ENCODE peak calls at places on chromosomes 6 and 20, in eight cellular contexts. P, A, W, N, L, I, T and U are unnamed samples.

GRCh38 chr6:105993341-105993740 is 92.8 kb upstream of the PRDM1 start:
- DNase-seq in I (no peak), W (no peak), N (no peak), A (peak), L (no peak), T (no peak), P (no peak), U (no peak)

GRCh38 chr6:1585669-1586049 is 24.1 kb upstream of the FOXC1 start:
- DNase-seq in P (no peak), L (peak), W (no peak), T (no peak), I (no peak), N (no peak), A (no peak), U (no peak)

GRCh38 chr6:15621203-15622044 is 41.4 kb downstream of the DTNBP1 start:
- DNase-seq in L (no peak), I (peak), W (no peak), T (peak), P (peak), N (peak), A (peak), U (no peak)

GRCh38 chr20:57175397-57176010 is 90.9 kb downstream of the BMP7 start:
- DNase-seq in T (no peak), N (no peak), P (no peak), W (no peak), L (no peak), I (no peak), A (no peak), U (no peak)

GRCh38 chr6:163030980-163031379 is 303.2 kb downstream of the PACRG start:
- DNase-seq in P (no peak), A (no peak), L (no peak), N (no peak), W (no peak), I (no peak), T (no peak), U (no peak)

GRCh38 chr20:63787749-63788148 is 43.3 kb downstream of the ZBTB46 start:
- DNase-seq in L (no peak), W (no peak), P (no peak), T (no peak), I (no peak), N (no peak), A (no peak), U (no peak)

GRCh38 chr20:24891546-24892393 is 57.3 kb upstream of the CST7 start:
- DNase-seq in W (no peak), T (no peak), P (no peak), I (no peak), L (peak), A (no peak), N (no peak), U (no peak)

GRCh38 chr6:67501738-67502137 is 1133.3 kb upstream of the ADGRB3 start:
- DNase-seq in A (no peak), I (no peak), P (no peak), N (no peak), T (no peak), L (no peak), W (no peak), U (no peak)

GRCh38 chr20:38579921-38580320 is 1.1 kb upstream of the ADIG start:
- DNase-seq in L (no peak), A (no peak), P (no peak), I (no peak), W (no peak), N (no peak), T (no peak), U (no peak)

GRCh38 chr20:38581013-38581412 is at the start of gene ADIG:
- DNase-seq in N (peak), P (peak), I (no peak), L (peak), T (no peak), W (peak), A (peak), U (no peak)

GRCh38 chr20:38581830-38582358 is 897 bp downstream of the ADIG start:
- DNase-seq in W (no peak), P (no peak), A (no peak), L (no peak), I (no peak), N (no peak), T (no peak), U (no peak)

GRCh38 chr20:38583306-38583705 is 2.3 kb downstream of the ADIG start:
- DNase-seq in W (no peak), A (no peak), I (no peak), T (no peak), P (no peak), L (no peak), N (no peak), U (no peak)

GRCh38 chr20:38579219-38579618 is 1.8 kb upstream of the ADIG start:
- DNase-seq in N (peak), L (no peak), A (peak), P (peak), W (no peak), T (no peak), I (no peak), U (no peak)
- H3K27ac ChIP-seq in N (no peak), L (no peak), A (no peak), P (no peak), W (no peak), T (no peak), I (no peak), U (no peak)

GRCh38 chr20:41226426-41226825 is 89.1 kb downstream of the PLCG1 start:
- DNase-seq in A (no peak), N (no peak), T (no peak), L (no peak), I (no peak), P (no peak), W (no peak), U (no peak)
- H3K4me3 ChIP-seq in A (no peak), N (no peak), T (no peak), L (no peak), I (no peak), P (no peak), W (no peak), U (no peak)

GRCh38 chr6:150637266-150637665 is 37.6 kb downstream of the PLEKHG1 start:
- DNase-seq in L (no peak), T (no peak), P (no peak), I (no peak), W (no peak), N (no peak), A (no peak), U (no peak)
- H3K27ac ChIP-seq in L (no peak), T (no peak), P (no peak), I (no peak), W (no peak), N (no peak), A (no peak), U (no peak)

GRCh38 chr6:151804585-151805285 is 2.7 kb upstream of the ESR1 start:
- DNase-seq in P (no peak), W (no peak), I (no peak), L (no peak), A (no peak), T (no peak), N (no peak), U (no peak)

GRCh38 chr6:151805286-151805840 is 2.1 kb upstream of the ESR1 start:
- DNase-seq in P (peak), W (no peak), A (peak), L (peak), T (peak), I (peak), N (no peak), U (no peak)

GRCh38 chr6:151808331-151809241 is 1.1 kb downstream of the ESR1 start:
- DNase-seq in W (no peak), P (peak), A (peak), N (no peak), L (peak), T (peak), I (no peak), U (no peak)

GRCh38 chr6:151807513-151808330 is at the start of gene ESR1:
- DNase-seq in I (peak), P (no peak), A (peak), W (no peak), T (peak), N (peak), L (peak), U (no peak)

GRCh38 chr6:151806757-151807512 is 547 bp upstream of the ESR1 start:
- DNase-seq in T (no peak), W (no peak), A (peak), P (no peak), L (no peak), I (no peak), N (no peak), U (no peak)
- H3K4me3 ChIP-seq in T (peak), W (peak), A (peak), P (peak), L (peak), I (peak), N (peak), U (peak)

GRCh38 chr6:25174678-25175077 is 104.5 kb upstream of the CARMIL1 start:
- DNase-seq in W (no peak), L (no peak), N (no peak), P (no peak), A (no peak), T (no peak), I (no peak), U (no peak)
- H3K27ac ChIP-seq in W (no peak), L (no peak), N (no peak), P (peak), A (no peak), T (peak), I (peak), U (peak)